ENCODE peak calls at places on chromosome 18, in five cellular contexts. Y is upper lobe of left lung; P is aorta; G is A549; R is CD8-positive, alpha-beta T cell. J is an unnamed sample.

GRCh38 chr18:10580215-10580614 is 54.4 kb downstream of the NAPG start:
- ATAC-seq in R (no peak), P (no peak), G (no peak), Y (no peak), J (no peak)

GRCh38 chr18:70197844-70198243 is 7.6 kb downstream of the RTTN start:
- ATAC-seq in Y (no peak), G (no peak), P (no peak), R (no peak), J (no peak)

GRCh38 chr18:10291568-10291981 is 162.9 kb upstream of the APCDD1 start:
- ATAC-seq in P (peak; percentile 56), R (no peak), G (no peak), Y (peak; percentile 27), J (peak; percentile 80)

GRCh38 chr18:58468191-58468590 is 160.7 kb downstream of the ALPK2 start:
- ATAC-seq in Y (no peak), R (no peak), P (no peak), G (no peak), J (no peak)

GRCh38 chr18:41853280-41853679 is 101.8 kb upstream of the PIK3C3 start:
- ATAC-seq in G (no peak), Y (no peak), P (no peak), R (no peak), J (no peak)

GRCh38 chr18:49920731-49921130 is 107.4 kb upstream of the ACAA2 start:
- ATAC-seq in G (no peak), P (no peak), R (no peak), Y (no peak), J (no peak)

GRCh38 chr18:25621682-25622081 is 269.7 kb upstream of the ZNF521 start:
- ATAC-seq in Y (no peak), G (no peak), P (no peak), R (no peak), J (no peak)

GRCh38 chr18:13067124-13067523 is 76.0 kb downstream of the CEP192 start:
- ATAC-seq in Y (no peak), R (no peak), P (no peak), G (no peak), J (no peak)

GRCh38 chr18:41372266-41372665 is 582.8 kb upstream of the PIK3C3 start:
- ATAC-seq in Y (no peak), P (no peak), G (no peak), R (no peak), J (no peak)

GRCh38 chr18:61360440-61361383 is 27.5 kb downstream of the CDH20 start:
- ATAC-seq in P (no peak), R (no peak), Y (no peak), G (no peak), J (no peak)

GRCh38 chr18:4017479-4017878 is 437.6 kb downstream of the DLGAP1 start:
- ATAC-seq in P (no peak), Y (no peak), R (no peak), G (peak; percentile 83), J (no peak)

GRCh38 chr18:57060814-57061213 is 86.1 kb upstream of the BOD1L2 start:
- ATAC-seq in R (no peak), G (no peak), Y (no peak), P (no peak), J (no peak)

GRCh38 chr18:74632088-74632679 is 34.5 kb downstream of the ZNF407 start:
- ATAC-seq in Y (no peak), G (no peak), R (peak; percentile 45), P (no peak), J (no peak)

GRCh38 chr18:58280159-58280540 is 236.1 kb downstream of the NEDD4L start:
- ATAC-seq in R (no peak), Y (peak; percentile 29), P (no peak), G (no peak), J (no peak)

GRCh38 chr18:57585421-57585820 is 1.1 kb downstream of the FECH start:
- ATAC-seq in P (no peak), R (no peak), G (peak; percentile 38), Y (no peak), J (no peak)

GRCh38 chr18:76466410-76466991 is 28.5 kb downstream of the ZNF516 start:
- ATAC-seq in R (no peak), P (peak; percentile 25), G (no peak), Y (peak; percentile 63), J (peak; percentile 22)

GRCh38 chr18:74669136-74669798 is 71.6 kb downstream of the ZNF407 start:
- ATAC-seq in G (no peak), Y (no peak), P (no peak), R (no peak), J (no peak)

GRCh38 chr18:75154997-75155396 is 53.9 kb downstream of the PTGR3 start:
- ATAC-seq in P (no peak), G (no peak), Y (no peak), R (no peak), J (no peak)

GRCh38 chr18:74242451-74243096 is 49.2 kb downstream of the CYB5A start:
- ATAC-seq in P (no peak), R (no peak), Y (no peak), G (no peak), J (peak; percentile 25)

GRCh38 chr18:78049281-78049680 is 799.6 kb downstream of the GALR1 start:
- ATAC-seq in P (no peak), R (no peak), Y (no peak), G (no peak), J (no peak)

GRCh38 chr18:36568487-36568886 is 260.3 kb downstream of the TPGS2 start:
- ATAC-seq in G (no peak), R (no peak), P (no peak), Y (no peak), J (no peak)

GRCh38 chr18:22551536-22552151 is 133.9 kb upstream of the CTAGE1 start:
- ATAC-seq in R (no peak), Y (no peak), P (peak; percentile 63), G (peak; percentile 30), J (no peak)
- H3K27ac ChIP-seq in R (no peak overlapping the region), Y (no peak overlapping the region), P (peak overlapping the region; percentile 28), G (peak overlapping the region; percentile 40), J (no peak overlapping the region)

DNA sequence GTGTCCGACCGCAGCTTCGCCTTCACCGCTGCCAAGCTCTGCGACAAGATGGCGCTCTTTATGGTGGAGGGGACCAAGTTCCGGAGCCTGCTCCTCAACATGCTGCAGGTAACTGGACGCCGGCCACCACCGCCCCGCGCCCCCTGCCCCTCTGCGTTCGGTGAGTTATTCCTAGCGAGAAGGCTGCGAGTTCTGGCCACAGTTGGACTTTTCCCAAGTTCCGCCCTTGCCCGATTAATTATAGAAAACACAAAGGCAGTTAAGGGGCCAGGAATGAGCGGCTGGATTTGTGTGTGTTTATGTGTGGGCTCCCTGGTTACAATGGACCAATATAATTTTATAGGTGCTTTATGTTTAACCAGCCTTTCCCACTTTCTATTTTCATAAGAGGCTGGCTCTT is 189.2 kb downstream of the SMAD7 start:
- ATAC-seq in P (no peak), G (no peak), Y (no peak), R (no peak), J (no peak)
- H3K27ac ChIP-seq in P (no peak overlapping the region), G (no peak overlapping the region), Y (no peak overlapping the region), R (no peak overlapping the region), J (peak overlapping the region; percentile 79)

DNA sequence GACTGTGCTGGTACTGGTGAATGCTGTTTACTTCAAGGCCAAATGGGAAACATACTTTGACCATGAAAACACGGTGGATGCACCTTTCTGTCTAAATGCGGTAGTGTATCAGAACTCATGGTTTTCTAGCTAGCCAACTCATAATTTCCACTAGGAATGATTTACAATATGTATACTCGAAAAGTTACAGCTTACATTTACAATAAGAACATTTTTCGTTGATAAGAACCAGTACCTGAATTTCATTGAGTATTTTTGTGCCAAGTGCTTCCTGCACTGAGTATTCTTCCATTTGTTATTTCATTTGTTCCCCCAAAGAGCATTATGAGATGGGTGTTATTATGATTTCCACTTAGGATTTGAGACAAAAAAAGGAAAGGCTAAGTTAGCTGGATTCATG is 21.9 kb downstream of the SERPINB12 start:
- ATAC-seq in Y (no peak), P (no peak), G (no peak), R (no peak), J (no peak)
- H3K27ac ChIP-seq in Y (no peak overlapping the region), P (no peak overlapping the region), G (no peak overlapping the region), R (no peak overlapping the region), J (no peak overlapping the region)

DNA sequence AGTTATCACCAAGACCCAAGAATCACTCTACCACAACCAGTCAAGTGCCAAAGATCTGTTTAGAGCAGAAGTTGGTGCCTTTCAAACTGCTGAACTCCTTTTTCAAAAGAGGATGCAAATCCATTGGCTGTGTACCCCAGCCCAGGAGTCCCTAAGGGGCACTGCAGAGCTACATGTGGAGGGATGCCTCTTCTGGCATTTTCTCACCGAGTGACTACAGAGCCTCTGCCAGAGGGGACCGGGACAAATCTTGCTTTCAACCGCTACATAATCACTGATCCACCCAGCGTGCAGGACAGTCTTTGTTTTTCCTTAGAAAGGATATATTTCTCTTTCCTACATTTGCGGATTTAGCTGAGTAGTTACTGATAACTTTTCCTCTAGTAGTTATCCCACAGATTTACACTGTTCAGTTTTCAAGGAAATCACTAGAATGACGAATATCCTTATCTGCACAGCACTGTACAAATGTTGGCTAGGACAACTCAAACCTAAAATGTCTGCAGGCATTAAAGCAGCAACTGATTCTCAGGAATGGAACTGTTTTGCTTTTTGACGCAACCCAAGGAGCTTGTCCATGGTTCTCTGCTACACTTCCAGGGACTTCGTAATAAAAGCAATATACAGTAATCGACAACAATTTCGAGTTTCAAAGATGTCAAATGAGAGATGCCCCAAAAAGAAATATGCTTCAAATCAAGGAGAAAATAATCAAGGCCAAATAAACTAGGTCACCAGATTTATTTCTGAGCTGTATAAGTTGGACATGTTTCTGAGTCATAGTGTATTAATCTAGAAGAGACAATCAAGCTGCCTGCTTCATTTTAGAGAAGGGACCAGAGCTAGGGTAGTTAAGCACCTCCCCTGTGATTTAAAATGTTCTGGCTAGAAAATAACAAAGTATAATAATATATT is 24.1 kb downstream of the EPB41L3 start:
- ATAC-seq in Y (no peak), P (peak; percentile 8), R (no peak), G (no peak), J (peak; percentile 39)
- H3K27ac ChIP-seq in Y (no peak overlapping the region), P (no peak overlapping the region), R (no peak overlapping the region), G (no peak overlapping the region), J (peak overlapping the region; percentile 48)

DNA sequence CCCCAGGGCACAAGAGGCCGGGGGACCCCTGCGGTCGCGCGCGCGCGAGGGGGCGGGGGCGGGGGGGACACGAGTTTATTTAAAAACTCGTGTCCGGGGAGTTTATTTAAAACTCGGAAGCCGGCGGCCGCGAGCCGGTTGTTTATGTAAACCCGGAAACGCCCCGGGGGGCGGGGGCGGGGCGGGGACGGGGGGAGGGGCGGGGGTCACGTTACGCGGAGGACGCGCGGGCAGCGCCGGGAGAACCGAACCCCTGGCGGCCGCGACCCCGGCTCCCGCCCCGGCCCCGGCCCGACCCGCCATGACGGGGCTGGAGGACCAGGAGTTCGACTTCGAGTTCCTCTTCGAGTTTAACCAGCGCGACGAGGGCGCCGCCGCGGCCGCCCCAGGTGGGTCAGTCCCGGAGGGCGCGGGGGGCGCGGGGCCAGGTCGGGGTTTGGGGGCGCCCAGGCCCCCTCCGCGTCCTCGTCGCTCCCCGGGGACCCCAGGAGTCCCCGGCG is 4.4 kb downstream of the NFATC1 start:
- ATAC-seq in Y (no peak), P (no peak), R (peak; percentile 33), G (no peak), J (no peak)
- H3K27ac ChIP-seq in Y (peak overlapping the region; percentile 94), P (no peak overlapping the region), R (peak overlapping the region; percentile 53), G (peak overlapping the region; percentile 98), J (peak overlapping the region; percentile 75)

J was measured in gastroesophageal sphincter.